ENCODE peak calls at places on chromosomes 5 and 9, in nine cellular contexts. Q is IMR-90, O is hypothalamus, F is Daoy, I is A549, J is EL, G is T-helper 1 cell, P is EH, Y is T-helper 2 cell. K is an unnamed sample.

GRCh38 chr5:148659641-148660345 is 5.5 kb upstream of the HTR4 start:
- DNase-seq in I (no peak), P (no peak), J (no peak), O (no peak), Q (no peak), Y (no peak), G (no peak), F (no peak), K (no peak)

GRCh38 chr5:148569948-148570347 is 84.4 kb downstream of the HTR4 start:
- DNase-seq in P (no peak), G (no peak), F (no peak), O (no peak), Q (no peak), I (no peak), Y (no peak), J (no peak), K (no peak)

GRCh38 chr5:77952811-77953210 is 176.7 kb upstream of the TBCA start:
- DNase-seq in Y (no peak), G (no peak), O (no peak), F (no peak), J (peak), P (no peak), I (no peak), Q (peak), K (peak)

GRCh38 chr5:137392261-137392660 is 106.9 kb downstream of the SPOCK1 start:
- DNase-seq in O (no peak), P (no peak), Q (no peak), G (no peak), Y (no peak), F (peak), J (no peak), I (no peak), K (no peak)

GRCh38 chr9:31336391-31336790 is 1048.1 kb upstream of the ACO1 start:
- DNase-seq in J (no peak), P (no peak), Y (no peak), G (no peak), Q (no peak), I (no peak), F (no peak), O (no peak), K (no peak)

GRCh38 chr5:149829954-149830353 is 99.8 kb downstream of the PPARGC1B start:
- DNase-seq in Y (no peak), O (no peak), I (peak), J (no peak), Q (no peak), P (no peak), F (no peak), G (no peak), K (no peak)

GRCh38 chr9:134359493-134360179 is 33.4 kb downstream of the RXRA start:
- DNase-seq in G (no peak), O (no peak), J (no peak), I (no peak), F (no peak), Q (no peak), Y (no peak), P (no peak), K (no peak)

GRCh38 chr5:169201597-169201996 is 99.3 kb downstream of the SLIT3 start:
- DNase-seq in F (no peak), Y (no peak), O (no peak), I (peak), P (no peak), Q (no peak), J (no peak), G (no peak), K (no peak)

GRCh38 chr9:115241641-115242040 is 123.7 kb upstream of the TNC start:
- DNase-seq in J (no peak), I (no peak), O (no peak), F (no peak), G (no peak), P (no peak), Q (no peak), Y (no peak), K (no peak)

GRCh38 chr9:127540664-127541041 is 71.4 kb upstream of the STXBP1 start:
- DNase-seq in J (no peak), F (no peak), Y (no peak), I (no peak), G (no peak), O (no peak), P (no peak), Q (no peak), K (no peak)

GRCh38 chr5:30592833-30593232 is 600.7 kb upstream of the CDH6 start:
- DNase-seq in P (no peak), J (no peak), Y (no peak), O (no peak), I (no peak), F (no peak), G (no peak), Q (no peak), K (no peak)

GRCh38 chr5:130476325-130476724 is 572.1 kb downstream of the CHSY3 start:
- DNase-seq in G (no peak), I (peak), Q (no peak), Y (no peak), P (no peak), O (no peak), F (no peak), J (no peak), K (no peak)

K was measured in astrocyte of the spinal cord.